ENCODE peak calls at places on chromosome 2, in six cellular contexts. One of them, this sample, is unnamed.

GRCh38 chr2:217939220-217939619 is 63.6 kb downstream of the TNS1 start:
- DNase-seq in A549: no peak
- DNase-seq in tibial nerve: no peak
- DNase-seq in K562: no peak
- DNase-seq in GM12878: no peak
- DNase-seq in stomach: no peak
- DNase-seq in this sample: no peak

GRCh38 chr2:105301646-105302045 is 27.9 kb downstream of the TGFBRAP1 start:
- DNase-seq in A549: no peak
- DNase-seq in tibial nerve: no peak
- DNase-seq in K562: no peak
- DNase-seq in GM12878: no peak
- DNase-seq in stomach: no peak
- DNase-seq in this sample: no peak

GRCh38 chr2:61177727-61178549 is 15.9 kb downstream of the C2orf74 start:
- DNase-seq in A549: peak
- DNase-seq in tibial nerve: peak
- DNase-seq in K562: peak
- DNase-seq in GM12878: no peak
- DNase-seq in stomach: peak
- DNase-seq in this sample: no peak

GRCh38 chr2:233074106-233074505 is 14.0 kb downstream of the INPP5D start:
- DNase-seq in A549: no peak
- DNase-seq in tibial nerve: no peak
- DNase-seq in K562: no peak
- DNase-seq in GM12878: no peak
- DNase-seq in stomach: peak
- DNase-seq in this sample: no peak

GRCh38 chr2:173854840-173855239 is 110.3 kb downstream of the SP3 start:
- DNase-seq in A549: no peak
- DNase-seq in tibial nerve: no peak
- DNase-seq in K562: no peak
- DNase-seq in GM12878: no peak
- DNase-seq in stomach: no peak
- DNase-seq in this sample: no peak

GRCh38 chr2:36170805-36171204 is 184.8 kb upstream of the CRIM1 start:
- DNase-seq in A549: no peak
- DNase-seq in tibial nerve: no peak
- DNase-seq in K562: no peak
- DNase-seq in GM12878: no peak
- DNase-seq in stomach: no peak
- DNase-seq in this sample: no peak

GRCh38 chr2:25617948-25618646 is 55.3 kb downstream of the DTNB start:
- DNase-seq in A549: peak
- DNase-seq in tibial nerve: peak
- DNase-seq in K562: no peak
- DNase-seq in GM12878: no peak
- DNase-seq in stomach: no peak
- DNase-seq in this sample: no peak

GRCh38 chr2:49288902-49289680 is 134.8 kb upstream of the FSHR start:
- DNase-seq in A549: no peak
- DNase-seq in tibial nerve: no peak
- DNase-seq in K562: no peak
- DNase-seq in GM12878: no peak
- DNase-seq in stomach: no peak
- DNase-seq in this sample: no peak

GRCh38 chr2:127130421-127130820 is 23.5 kb upstream of the BIN1 start:
- DNase-seq in A549: no peak
- DNase-seq in tibial nerve: no peak
- DNase-seq in K562: no peak
- DNase-seq in GM12878: no peak
- DNase-seq in stomach: no peak
- DNase-seq in this sample: no peak

GRCh38 chr2:119703526-119703925 is 24.5 kb downstream of the TMEM177 start:
- DNase-seq in A549: no peak
- DNase-seq in tibial nerve: no peak
- DNase-seq in K562: no peak
- DNase-seq in GM12878: no peak
- DNase-seq in stomach: no peak
- DNase-seq in this sample: no peak

GRCh38 chr2:110958720-110959119 is 162.0 kb upstream of the BCL2L11 start:
- DNase-seq in A549: no peak
- DNase-seq in tibial nerve: no peak
- DNase-seq in K562: no peak
- DNase-seq in GM12878: no peak
- DNase-seq in stomach: no peak
- DNase-seq in this sample: peak

GRCh38 chr2:38907242-38907641 is 17.6 kb downstream of the ARHGEF33 start:
- DNase-seq in A549: no peak
- DNase-seq in tibial nerve: no peak
- DNase-seq in K562: no peak
- DNase-seq in GM12878: no peak
- DNase-seq in stomach: no peak
- DNase-seq in this sample: no peak

GRCh38 chr2:152676461-152676860 is 40.8 kb downstream of the PRPF40A start:
- DNase-seq in A549: no peak
- DNase-seq in tibial nerve: no peak
- DNase-seq in K562: no peak
- DNase-seq in GM12878: no peak
- DNase-seq in stomach: no peak
- DNase-seq in this sample: no peak

GRCh38 chr2:134410831-134411231 is 157.0 kb downstream of the MGAT5 start:
- DNase-seq in A549: no peak
- DNase-seq in tibial nerve: no peak
- DNase-seq in K562: no peak
- DNase-seq in GM12878: no peak
- DNase-seq in stomach: no peak
- DNase-seq in this sample: no peak

GRCh38 chr2:226405465-226405864 is 394.2 kb downstream of the IRS1 start:
- DNase-seq in A549: no peak
- DNase-seq in tibial nerve: no peak
- DNase-seq in K562: no peak
- DNase-seq in GM12878: no peak
- DNase-seq in stomach: no peak
- DNase-seq in this sample: no peak

GRCh38 chr2:20093263-20094141 is 42.1 kb upstream of the LAPTM4A start:
- DNase-seq in A549: peak
- DNase-seq in tibial nerve: peak
- DNase-seq in K562: peak
- DNase-seq in GM12878: no peak
- DNase-seq in stomach: peak
- DNase-seq in this sample: no peak

GRCh38 chr2:237892478-237892877 is 33.1 kb downstream of the RAMP1 start:
- DNase-seq in A549: no peak
- DNase-seq in tibial nerve: no peak
- DNase-seq in K562: no peak
- DNase-seq in GM12878: no peak
- DNase-seq in stomach: no peak
- DNase-seq in this sample: no peak

GRCh38 chr2:72936669-72937355 is 19.5 kb downstream of the EMX1 start:
- DNase-seq in A549: no peak
- DNase-seq in tibial nerve: no peak
- DNase-seq in K562: no peak
- DNase-seq in GM12878: no peak
- DNase-seq in stomach: no peak
- DNase-seq in this sample: no peak

GRCh38 chr2:31107588-31108300 is 30.5 kb downstream of the GALNT14 start:
- DNase-seq in A549: no peak
- DNase-seq in tibial nerve: no peak
- DNase-seq in K562: no peak
- DNase-seq in GM12878: no peak
- DNase-seq in stomach: no peak
- DNase-seq in this sample: peak

GRCh38 chr2:135688002-135688401 is 53.7 kb upstream of the UBXN4 start:
- DNase-seq in A549: no peak
- DNase-seq in tibial nerve: no peak
- DNase-seq in K562: no peak
- DNase-seq in GM12878: peak
- DNase-seq in stomach: no peak
- DNase-seq in this sample: no peak

GRCh38 chr2:238512247-238512867 is 85.6 kb downstream of the ASB1 start:
- DNase-seq in A549: no peak
- DNase-seq in tibial nerve: no peak
- DNase-seq in K562: no peak
- DNase-seq in GM12878: no peak
- DNase-seq in stomach: no peak
- DNase-seq in this sample: no peak

GRCh38 chr2:72981516-72981915 is 64.2 kb downstream of the EMX1 start:
- DNase-seq in A549: no peak
- DNase-seq in tibial nerve: no peak
- DNase-seq in K562: no peak
- DNase-seq in GM12878: no peak
- DNase-seq in stomach: no peak
- DNase-seq in this sample: no peak

GRCh38 chr2:205734436-205734835 is 52.1 kb downstream of the NRP2 start:
- DNase-seq in A549: peak
- DNase-seq in tibial nerve: peak
- DNase-seq in K562: peak
- DNase-seq in GM12878: no peak
- DNase-seq in stomach: no peak
- DNase-seq in this sample: no peak

GRCh38 chr2:200138386-200139184 is 167.9 kb upstream of the SPATS2L start:
- DNase-seq in A549: no peak
- DNase-seq in tibial nerve: no peak
- DNase-seq in K562: no peak
- DNase-seq in GM12878: no peak
- DNase-seq in stomach: no peak
- DNase-seq in this sample: no peak

GRCh38 chr2:235643680-235644117 is 149.9 kb downstream of the AGAP1 start:
- DNase-seq in A549: no peak
- DNase-seq in tibial nerve: no peak
- DNase-seq in K562: peak
- DNase-seq in GM12878: no peak
- DNase-seq in stomach: no peak
- DNase-seq in this sample: no peak

GRCh38 chr2:235641333-235641732 is 147.5 kb downstream of the AGAP1 start:
- DNase-seq in A549: no peak
- DNase-seq in tibial nerve: no peak
- DNase-seq in K562: no peak
- DNase-seq in GM12878: no peak
- DNase-seq in stomach: no peak
- DNase-seq in this sample: no peak

GRCh38 chr2:235641956-235642355 is 148.1 kb downstream of the AGAP1 start:
- DNase-seq in A549: no peak
- DNase-seq in tibial nerve: no peak
- DNase-seq in K562: no peak
- DNase-seq in GM12878: no peak
- DNase-seq in stomach: no peak
- DNase-seq in this sample: no peak

GRCh38 chr2:235644191-235644590 is 150.3 kb downstream of the AGAP1 start:
- DNase-seq in A549: no peak
- DNase-seq in tibial nerve: peak
- DNase-seq in K562: no peak
- DNase-seq in GM12878: no peak
- DNase-seq in stomach: no peak
- DNase-seq in this sample: no peak

DNA sequence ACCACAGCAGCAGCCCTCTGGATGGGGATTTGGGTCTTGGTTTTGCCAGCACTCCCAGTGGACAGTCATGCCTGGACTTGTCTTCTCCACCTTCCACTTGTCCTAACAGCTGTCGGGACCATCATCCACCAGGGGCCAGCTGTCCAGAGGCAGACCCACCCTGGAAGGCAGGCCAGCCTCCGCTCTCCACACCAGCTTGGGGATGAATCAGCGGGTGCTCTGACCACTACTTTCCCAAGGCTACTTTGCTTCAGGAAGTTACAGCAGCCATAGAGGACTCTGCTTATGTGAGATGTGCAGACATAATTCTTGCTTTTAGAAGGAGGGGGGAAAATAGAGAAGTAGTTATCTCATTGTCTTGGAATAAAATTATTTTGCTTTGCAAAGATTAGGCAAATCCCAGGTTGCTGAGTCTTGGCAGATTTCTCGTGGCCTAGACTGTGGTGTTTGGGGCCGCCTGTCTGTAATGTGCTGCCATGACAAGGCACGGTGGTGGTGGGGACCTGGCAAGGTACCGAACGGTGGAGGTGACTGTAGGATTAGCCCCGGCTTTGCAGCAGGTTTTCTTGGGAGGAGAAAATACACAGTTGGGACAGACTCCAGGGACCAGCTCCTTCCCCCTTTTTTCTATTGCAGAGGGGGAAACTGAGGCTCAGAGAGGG is 148.7 kb downstream of the AGAP1 start:
- DNase-seq in A549: no peak
- DNase-seq in tibial nerve: peak
- DNase-seq in K562: peak
- DNase-seq in GM12878: no peak
- DNase-seq in stomach: no peak
- DNase-seq in this sample: no peak
- TF ChIP-seq CTCF in A549: no peak
- TF ChIP-seq CTCF in tibial nerve: peak
- TF ChIP-seq CTCF in K562: peak
- TF ChIP-seq CTCF in GM12878: no peak
- TF ChIP-seq CTCF in stomach: no peak
- TF ChIP-seq CTCF in this sample: peak

GRCh38 chr2:28392297-28393114 is at the start of gene FOSL2:
- DNase-seq in A549: peak
- DNase-seq in tibial nerve: peak
- DNase-seq in K562: peak
- DNase-seq in GM12878: peak
- DNase-seq in stomach: peak
- DNase-seq in this sample: peak
- TF ChIP-seq EP300 in A549: peak
- TF ChIP-seq EP300 in tibial nerve: peak
- TF ChIP-seq EP300 in K562: peak
- TF ChIP-seq EP300 in GM12878: no peak
- TF ChIP-seq EP300 in stomach: peak
- TF ChIP-seq EP300 in this sample: peak

GRCh38 chr2:207868855-207869596 is 99.3 kb upstream of the FZD5 start:
- DNase-seq in A549: no peak
- DNase-seq in tibial nerve: no peak
- DNase-seq in K562: no peak
- DNase-seq in GM12878: no peak
- DNase-seq in stomach: no peak
- DNase-seq in this sample: no peak

GRCh38 chr2:207867075-207867474 is 97.4 kb upstream of the FZD5 start:
- DNase-seq in A549: no peak
- DNase-seq in tibial nerve: no peak
- DNase-seq in K562: no peak
- DNase-seq in GM12878: no peak
- DNase-seq in stomach: no peak
- DNase-seq in this sample: no peak

GRCh38 chr2:207869784-207870778 is 100.4 kb upstream of the FZD5 start:
- DNase-seq in A549: peak
- DNase-seq in tibial nerve: no peak
- DNase-seq in K562: no peak
- DNase-seq in GM12878: no peak
- DNase-seq in stomach: no peak
- DNase-seq in this sample: no peak

GRCh38 chr2:207865210-207865609 is 95.5 kb upstream of the FZD5 start:
- DNase-seq in A549: no peak
- DNase-seq in tibial nerve: no peak
- DNase-seq in K562: no peak
- DNase-seq in GM12878: no peak
- DNase-seq in stomach: no peak
- DNase-seq in this sample: no peak

GRCh38 chr2:207867905-207868304 is 98.2 kb upstream of the FZD5 start:
- DNase-seq in A549: no peak
- DNase-seq in tibial nerve: no peak
- DNase-seq in K562: no peak
- DNase-seq in GM12878: no peak
- DNase-seq in stomach: no peak
- DNase-seq in this sample: no peak
- TF ChIP-seq POLR2A in A549: no peak
- TF ChIP-seq POLR2A in tibial nerve: no peak
- TF ChIP-seq POLR2A in K562: no peak
- TF ChIP-seq POLR2A in GM12878: no peak
- TF ChIP-seq POLR2A in stomach: no peak
- TF ChIP-seq POLR2A in this sample: no peak

GRCh38 chr2:241065355-241065803 is 36.7 kb downstream of the MTERF4 start:
- DNase-seq in A549: no peak
- DNase-seq in tibial nerve: no peak
- DNase-seq in K562: no peak
- DNase-seq in GM12878: no peak
- DNase-seq in stomach: no peak
- DNase-seq in this sample: peak
- TF ChIP-seq CTCF in A549: no peak
- TF ChIP-seq CTCF in tibial nerve: no peak
- TF ChIP-seq CTCF in K562: no peak
- TF ChIP-seq CTCF in GM12878: no peak
- TF ChIP-seq CTCF in stomach: no peak
- TF ChIP-seq CTCF in this sample: no peak

This sample was measured in esophagus muscularis mucosa.